ENCODE peak calls at places on chromosomes 12 and 14, in eight cellular contexts. D is stomach, S is adrenal gland, V is HCT116, C is esophagus muscularis mucosa, T is tibial nerve, G is breast epithelium, J is heart left ventricle. E is an unnamed sample. For H3K4me1, the result is how much of the 10 kb centered on the place peaks cover.

GRCh38 chr14:77040059-77040308 is 11.5 kb upstream of the IRF2BPL start:
- DNase-seq in D (no peak), S (no peak), V (no peak), C (no peak), T (no peak), G (no peak), J (no peak), E (no peak)

GRCh38 chr12:32163596-32163995 is 56.9 kb downstream of the BICD1 start:
- DNase-seq in D (no peak), S (no peak), V (no peak), C (no peak), T (no peak), G (no peak), J (no peak), E (no peak)

GRCh38 chr12:59268295-59268809 is 327.5 kb upstream of the SLC16A7 start:
- DNase-seq in D (no peak), S (no peak), V (no peak), C (no peak), T (no peak), G (no peak), J (no peak), E (no peak)

GRCh38 chr12:79618848-79619404 is 71.8 kb downstream of the PAWR start:
- DNase-seq in D (no peak), S (no peak), V (no peak), C (no peak), T (no peak), G (no peak), J (no peak), E (no peak)

GRCh38 chr14:100470523-100470897 is 116.7 kb downstream of the BEGAIN start:
- DNase-seq in D (no peak), S (no peak), V (no peak), C (no peak), T (no peak), G (no peak), J (no peak), E (no peak)

GRCh38 chr14:69049675-69050074 is 70.6 kb upstream of the ACTN1 start:
- DNase-seq in D (no peak), S (peak), V (no peak), C (no peak), T (no peak), G (no peak), J (peak), E (peak)

GRCh38 chr12:49403887-49404517 is 36.7 kb downstream of the SPATS2 start:
- DNase-seq in D (no peak), S (no peak), V (no peak), C (no peak), T (no peak), G (no peak), J (no peak), E (no peak)

GRCh38 chr12:50232206-50232605 is 51.1 kb downstream of the LIMA1 start:
- DNase-seq in D (no peak), S (no peak), V (no peak), C (no peak), T (no peak), G (no peak), J (no peak), E (no peak)

GRCh38 chr14:68716698-68717097 is 76.2 kb downstream of the ZFP36L1 start:
- DNase-seq in D (peak), S (no peak), V (no peak), C (no peak), T (no peak), G (no peak), J (no peak), E (no peak)

GRCh38 chr12:101604132-101604531 is 9.4 kb downstream of the MYBPC1 start:
- DNase-seq in D (no peak), S (no peak), V (no peak), C (no peak), T (no peak), G (no peak), J (no peak), E (no peak)

GRCh38 chr12:11652351-11653040 is 3.0 kb downstream of the ETV6 start:
- DNase-seq in D (peak), S (peak), V (no peak), C (peak), T (no peak), G (no peak), J (peak), E (no peak)
- TF ChIP-seq POLR2A in D (no peak), S (no peak), V (no peak), C (no peak), T (peak), G (no peak), J (no peak), E (no peak)

DNA sequence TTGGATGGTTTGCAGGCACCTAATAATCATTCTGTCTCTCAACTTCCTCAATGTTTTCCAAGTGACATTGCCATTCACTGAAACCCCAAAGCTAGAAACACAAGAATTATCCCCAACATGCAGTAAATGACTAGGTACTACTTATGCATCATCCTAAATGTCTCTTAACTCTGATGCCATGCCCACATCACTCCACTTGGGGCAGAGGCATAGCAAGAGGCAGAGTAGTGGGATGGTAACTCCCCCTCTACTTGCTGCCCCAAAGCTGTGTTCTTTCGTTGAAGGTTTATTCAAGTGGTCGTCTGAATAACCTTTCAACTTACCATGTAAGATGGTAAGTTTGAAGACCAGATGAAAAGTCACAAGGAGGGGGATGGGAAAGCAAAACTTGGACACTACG is 77.9 kb upstream of the SOX5 start:
- DNase-seq in D (no peak), S (no peak), V (no peak), C (no peak), T (no peak), G (no peak), J (no peak), E (no peak)
- H3K4me1 ChIP-seq in D (under half), S (under half), V (under half), C (under half), T (under half), G (under half), J (under half), E (under half)

GRCh38 chr12:60666895-60667294 is 1071.1 kb downstream of the SLC16A7 start:
- DNase-seq in D (no peak), S (no peak), V (no peak), C (no peak), T (no peak), G (no peak), J (no peak), E (no peak)
- TF ChIP-seq POLR2A in D (no peak), S (no peak), V (no peak), C (no peak), T (no peak), G (no peak), J (no peak), E (no peak)

GRCh38 chr12:132257206-132257954 is 72.0 kb downstream of the GALNT9 start:
- DNase-seq in D (no peak), S (no peak), V (no peak), C (no peak), T (no peak), G (no peak), J (no peak), E (no peak)
- H3K4me1 ChIP-seq in D (under half), S (under half), V (under half), C (under half), T (under half), G (under half), J (under half), E (under half)